ENCODE peak calls at places on chromosomes 1 and 21, in nine cellular contexts. T, P, I, A, S, V, D, G and R are unnamed samples.

GRCh38 chr1:237103021-237103420 is 61.0 kb downstream of the RYR2 start:
- DNase-seq in P (no peak), S (no peak), V (no peak), D (no peak), I (no peak), T (no peak), A (no peak), G (no peak), R (no peak)

GRCh38 chr1:112536561-112536960 is 27.8 kb downstream of the WNT2B start:
- DNase-seq in S (no peak), G (no peak), T (no peak), D (no peak), V (no peak), A (no peak), I (no peak), P (no peak), R (no peak)

GRCh38 chr1:201648066-201648910 is 109.4 kb downstream of the NAV1 start:
- DNase-seq in P (no peak), D (no peak), S (no peak), T (no peak), G (no peak), A (no peak), V (peak), I (no peak), R (peak)

GRCh38 chr1:184386271-184387068 is at the start of gene C1orf21:
- DNase-seq in V (peak), P (peak), I (peak), T (peak), G (no peak), A (peak), D (peak), S (no peak), R (peak)

GRCh38 chr1:111758373-111758772 is 2.7 kb downstream of the DDX20 start:
- DNase-seq in G (no peak), S (no peak), P (no peak), A (no peak), D (no peak), I (no peak), T (no peak), V (no peak), R (no peak)

GRCh38 chr1:81525085-81525484 is 275.6 kb upstream of the ADGRL2 start:
- DNase-seq in P (no peak), G (no peak), V (no peak), A (no peak), T (no peak), I (no peak), D (no peak), S (no peak), R (no peak)

GRCh38 chr1:1914101-1914811 is 804 bp upstream of the CALML6 start:
- DNase-seq in S (no peak), I (no peak), A (no peak), D (no peak), T (no peak), P (no peak), G (no peak), V (peak), R (no peak)

GRCh38 chr21:42829954-42830353 is 49.4 kb downstream of the WDR4 start:
- DNase-seq in D (no peak), I (no peak), A (peak), V (no peak), P (no peak), T (no peak), S (no peak), G (no peak), R (no peak)

GRCh38 chr1:24415910-24416665 is 486 bp downstream of the NIPAL3 start:
- DNase-seq in S (no peak), T (no peak), D (no peak), P (no peak), V (no peak), I (no peak), A (no peak), G (no peak), R (no peak)

GRCh38 chr1:37691497-37692077 is 729 bp upstream of the CDCA8 start:
- DNase-seq in I (no peak), D (peak), T (peak), P (no peak), A (peak), G (no peak), V (peak), S (no peak), R (no peak)

GRCh38 chr1:180530501-180530900 is 28.1 kb upstream of the ACBD6 start:
- DNase-seq in D (no peak), V (peak), S (no peak), G (no peak), A (no peak), P (no peak), I (no peak), T (no peak), R (no peak)

GRCh38 chr1:156626079-156626438 is 6.8 kb downstream of the HAPLN2 start:
- DNase-seq in I (no peak), G (no peak), T (no peak), D (no peak), P (no peak), S (no peak), A (no peak), V (no peak), R (no peak)

GRCh38 chr21:31133243-31133830 is 95.1 kb upstream of the KRTAP19-8 start:
- DNase-seq in D (no peak), V (no peak), S (no peak), P (no peak), G (no peak), I (no peak), A (no peak), T (no peak), R (no peak)

GRCh38 chr1:48917901-48918603 is 141.4 kb upstream of the BEND5 start:
- DNase-seq in V (no peak), D (no peak), S (no peak), I (no peak), P (no peak), G (no peak), A (no peak), T (no peak), R (no peak)

GRCh38 chr1:63408331-63408730 is 40.9 kb downstream of the ALG6 start:
- DNase-seq in T (no peak), A (no peak), D (no peak), V (no peak), S (no peak), P (no peak), G (no peak), I (no peak), R (no peak)

GRCh38 chr1:95233321-95233736 is 681 bp upstream of the RWDD3 start:
- DNase-seq in G (no peak), A (no peak), I (no peak), P (no peak), D (no peak), T (no peak), V (peak), S (no peak), R (peak)

GRCh38 chr21:29098156-29098555 is 24.7 kb upstream of the CCT8 start:
- DNase-seq in S (no peak), I (no peak), D (no peak), A (no peak), G (no peak), T (no peak), V (no peak), P (no peak), R (no peak)

GRCh38 chr1:17674707-17675505 is 80.2 kb upstream of the ACTL8 start:
- DNase-seq in S (no peak), A (no peak), V (no peak), T (no peak), I (no peak), G (no peak), D (no peak), P (no peak), R (no peak)

GRCh38 chr1:147177611-147178370 is 5.5 kb upstream of the PRKAB2 start:
- DNase-seq in S (no peak), P (no peak), A (no peak), G (no peak), T (no peak), V (no peak), I (no peak), D (no peak), R (no peak)

GRCh38 chr1:7916431-7916830 is 24.2 kb downstream of the TNFRSF9 start:
- DNase-seq in P (no peak), T (no peak), S (no peak), G (no peak), I (no peak), A (no peak), D (no peak), V (no peak), R (no peak)

GRCh38 chr21:41931041-41931451 is 22.8 kb downstream of the C2CD2 start:
- DNase-seq in G (no peak), I (no peak), T (no peak), D (no peak), V (no peak), P (no peak), A (no peak), S (no peak), R (no peak)

GRCh38 chr1:21339402-21340229 is 49.4 kb upstream of the ECE1 start:
- DNase-seq in P (no peak), G (no peak), I (no peak), T (no peak), V (no peak), D (no peak), S (no peak), A (no peak), R (no peak)

GRCh38 chr1:154347961-154348360 is 22.6 kb downstream of the ATP8B2 start:
- DNase-seq in V (no peak), T (no peak), A (no peak), S (no peak), P (no peak), I (no peak), G (no peak), D (no peak), R (no peak)

GRCh38 chr1:204102029-204102611 is 29.2 kb downstream of the SOX13 start:
- DNase-seq in T (no peak), P (no peak), G (no peak), S (no peak), D (no peak), I (no peak), A (no peak), V (no peak), R (no peak)

GRCh38 chr1:201461783-201462441 is 7.1 kb downstream of the PHLDA3 start:
- DNase-seq in A (no peak), S (peak), G (no peak), I (no peak), D (no peak), P (no peak), T (no peak), V (peak), R (peak)

GRCh38 chr1:107776898-107777663 is 187.9 kb downstream of the VAV3 start:
- DNase-seq in A (no peak), T (no peak), G (peak), I (no peak), S (no peak), P (no peak), D (no peak), V (no peak), R (no peak)

GRCh38 chr1:183893561-183894289 is 88.8 kb downstream of the RGL1 start:
- DNase-seq in T (no peak), A (no peak), V (no peak), D (no peak), S (no peak), G (no peak), I (no peak), P (no peak), R (no peak)

GRCh38 chr1:41492341-41492848 is 7.9 kb upstream of the EDN2 start:
- DNase-seq in A (peak), S (no peak), I (peak), D (peak), G (no peak), P (peak), T (peak), V (no peak), R (no peak)

GRCh38 chr1:11880911-11881748 is 22.4 kb upstream of the NPPB start:
- DNase-seq in P (no peak), I (no peak), D (no peak), V (no peak), S (no peak), T (no peak), A (no peak), G (no peak), R (no peak)

GRCh38 chr1:168441745-168442144 is 102.1 kb downstream of the XCL2 start:
- DNase-seq in A (no peak), V (no peak), P (no peak), S (no peak), I (no peak), D (no peak), G (no peak), T (no peak), R (no peak)

GRCh38 chr1:234206651-234207284 is 166.5 kb upstream of the COA6 start:
- DNase-seq in V (no peak), S (no peak), D (no peak), G (no peak), P (no peak), T (no peak), A (no peak), I (no peak), R (peak)

GRCh38 chr1:111399792-111400610 is 27.5 kb downstream of the OVGP1 start:
- DNase-seq in I (peak), G (peak), A (no peak), T (peak), S (no peak), P (no peak), D (no peak), V (peak), R (no peak)

GRCh38 chr1:184462170-184462569 is 75.3 kb downstream of the C1orf21 start:
- DNase-seq in G (no peak), P (no peak), V (no peak), I (no peak), T (no peak), D (no peak), A (no peak), S (no peak), R (no peak)